ENCODE peak calls at places on chromosomes 5 and 9, in five cellular contexts. P is sigmoid colon, M is uterus, W is fibroblast of lung, K is astrocyte. L is an unnamed sample.

GRCh38 chr5:166088389-166089039 is 2202.9 kb upstream of the WWC1 start:
- DNase-seq in P (no peak), M (no peak), W (no peak), K (no peak), L (no peak)

GRCh38 chr9:94139672-94140417 is 55.6 kb downstream of the PTPDC1 start:
- DNase-seq in P (peak; percentile 96), M (peak; percentile 98), W (peak; percentile 98), K (peak; percentile 96), L (peak; percentile 98)

GRCh38 chr9:136075134-136075841 is 19.8 kb downstream of the NACC2 start:
- DNase-seq in P (peak; percentile 61), M (no peak), W (no peak), K (no peak), L (no peak)

GRCh38 chr9:126703330-126704156 is 89.8 kb downstream of the LMX1B start:
- DNase-seq in P (peak; percentile 33), M (no peak), W (no peak), K (no peak), L (no peak)

GRCh38 chr9:4796988-4797956 is 4.5 kb downstream of the RCL1 start:
- DNase-seq in P (no peak), M (no peak), W (peak; percentile 47), K (peak; percentile 6), L (peak; percentile 26)

GRCh38 chr9:109497193-109498165 is 628 bp downstream of the PTPN3 start:
- DNase-seq in P (no peak), M (no peak), W (no peak), K (peak; percentile 7), L (no peak)

GRCh38 chr5:128684951-128685350 is 146.9 kb upstream of the FBN2 start:
- DNase-seq in P (no peak), M (no peak), W (peak; percentile 14), K (peak; percentile 61), L (peak; percentile 26)

GRCh38 chr9:110410926-110411325 is 73.3 kb upstream of the TXNDC8 start:
- DNase-seq in P (peak; percentile 41), M (no peak), W (no peak), K (no peak), L (no peak)

GRCh38 chr5:142390303-142390840 is 65.6 kb upstream of the SPRY4 start:
- DNase-seq in P (no peak), M (no peak), W (no peak), K (no peak), L (peak; percentile 27)

GRCh38 chr9:38301376-38302106 is 91.0 kb upstream of the ALDH1B1 start:
- DNase-seq in P (no peak), M (no peak), W (no peak), K (no peak), L (no peak)

GRCh38 chr5:127536687-127537086 is 19.2 kb downstream of the PRRC1 start:
- DNase-seq in P (no peak), M (no peak), W (peak; percentile 34), K (peak; percentile 6), L (no peak)

GRCh38 chr5:22109315-22109714 is 743.8 kb downstream of the CDH12 start:
- DNase-seq in P (no peak), M (no peak), W (no peak), K (no peak), L (no peak)

GRCh38 chr5:17127743-17128231 is 89.6 kb upstream of the BASP1 start:
- DNase-seq in P (no peak), M (no peak), W (peak; percentile 88), K (peak; percentile 88), L (peak; percentile 85)

GRCh38 chr9:83447351-83447750 is 90.8 kb downstream of the FRMD3 start:
- DNase-seq in P (no peak), M (no peak), W (no peak), K (no peak), L (no peak)

GRCh38 chr5:115932991-115933390 is 29.3 kb upstream of the LVRN start:
- DNase-seq in P (no peak), M (no peak), W (no peak), K (peak; percentile 14), L (no peak)

GRCh38 chr5:93578179-93578812 is 2.7 kb downstream of the NR2F1-AS1 start:
- DNase-seq in P (no peak), M (no peak), W (peak; percentile 82), K (peak; percentile 65), L (no peak)

GRCh38 chr5:157463621-157464407 is 3.8 kb downstream of the NIPAL4 start:
- DNase-seq in P (no peak), M (no peak), W (peak; percentile 22), K (peak; percentile 73), L (peak; percentile 40)

GRCh38 chr5:35974570-35974969 is 16.6 kb downstream of the UGT3A1 start:
- DNase-seq in P (no peak), M (no peak), W (no peak), K (no peak), L (no peak)

GRCh38 chr5:113331201-113331551 is 103.6 kb downstream of the TSSK1B start:
- DNase-seq in P (no peak), M (no peak), W (peak; percentile 56), K (peak; percentile 70), L (peak; percentile 34)

GRCh38 chr5:119470105-119470763 is 17.9 kb downstream of the HSD17B4 start:
- DNase-seq in P (no peak), M (no peak), W (no peak), K (no peak), L (no peak)

GRCh38 chr5:13816126-13816525 is 128.4 kb downstream of the DNAH5 start:
- DNase-seq in P (no peak), M (no peak), W (no peak), K (no peak), L (no peak)

GRCh38 chr9:38434833-38435232 is 10.6 kb upstream of the IGFBPL1 start:
- DNase-seq in P (no peak), M (no peak), W (no peak), K (no peak), L (no peak)

GRCh38 chr5:150559701-150560100 is 51.8 kb downstream of the NDST1 start:
- DNase-seq in P (peak; percentile 20), M (no peak), W (no peak), K (peak; percentile 66), L (peak; percentile 21)

GRCh38 chr9:68705636-68706578 is 867 bp downstream of the PIP5K1B start:
- DNase-seq in P (peak; percentile 63), M (no peak), W (peak; percentile 11), K (no peak), L (no peak)

GRCh38 chr5:135214897-135215616 is 181.0 kb upstream of the PITX1 start:
- DNase-seq in P (peak; percentile 56), M (no peak), W (peak; percentile 71), K (no peak), L (peak; percentile 50)

GRCh38 chr9:1050125-1050895 is at the start of gene DMRT2:
- DNase-seq in P (peak; percentile 89), M (peak; percentile 70), W (peak; percentile 25), K (peak; percentile 40), L (peak; percentile 87)

GRCh38 chr9:1047605-1048235 is 2.4 kb upstream of the DMRT2 start:
- DNase-seq in P (no peak), M (no peak), W (peak; percentile 21), K (no peak), L (peak; percentile 21)

GRCh38 chr9:1048853-1049252 is 1.3 kb upstream of the DMRT2 start:
- DNase-seq in P (no peak), M (no peak), W (no peak), K (no peak), L (no peak)

GRCh38 chr9:1051286-1052118 is 1.3 kb downstream of the DMRT2 start:
- DNase-seq in P (no peak), M (no peak), W (no peak), K (no peak), L (peak; percentile 59)

GRCh38 chr9:1049641-1050040 is 516 bp upstream of the DMRT2 start:
- DNase-seq in P (no peak), M (no peak), W (no peak), K (no peak), L (no peak)
- H3K4me3 ChIP-seq in P (no peak overlapping the region), M (no peak overlapping the region), W (no peak overlapping the region), K (no peak overlapping the region), L (no peak overlapping the region)

DNA sequence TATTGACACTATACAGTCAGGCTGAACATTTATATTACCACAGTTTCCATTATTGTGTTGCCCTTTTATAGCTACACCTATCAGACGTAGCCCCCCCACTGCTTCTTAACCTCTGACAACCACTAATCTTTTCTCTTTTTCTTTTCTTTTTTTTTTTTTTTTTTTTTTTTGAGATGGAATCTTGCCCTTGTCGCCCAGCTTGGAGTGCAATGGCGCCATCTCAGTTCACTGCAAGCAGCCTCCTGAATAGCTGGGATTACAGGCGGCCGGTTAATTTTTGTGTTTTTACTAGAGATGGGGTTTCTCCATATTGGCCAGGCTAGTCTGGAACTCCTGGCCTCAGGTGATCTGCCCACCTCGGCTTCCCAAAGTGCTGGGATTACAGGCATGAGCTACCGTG is 75.4 kb downstream of the UHRF2 start:
- DNase-seq in P (no peak), M (no peak), W (no peak), K (no peak), L (no peak)
- TF ChIP-seq CTCF in P (no peak), M (no peak), W (no peak), K (no peak), L (no peak)

DNA sequence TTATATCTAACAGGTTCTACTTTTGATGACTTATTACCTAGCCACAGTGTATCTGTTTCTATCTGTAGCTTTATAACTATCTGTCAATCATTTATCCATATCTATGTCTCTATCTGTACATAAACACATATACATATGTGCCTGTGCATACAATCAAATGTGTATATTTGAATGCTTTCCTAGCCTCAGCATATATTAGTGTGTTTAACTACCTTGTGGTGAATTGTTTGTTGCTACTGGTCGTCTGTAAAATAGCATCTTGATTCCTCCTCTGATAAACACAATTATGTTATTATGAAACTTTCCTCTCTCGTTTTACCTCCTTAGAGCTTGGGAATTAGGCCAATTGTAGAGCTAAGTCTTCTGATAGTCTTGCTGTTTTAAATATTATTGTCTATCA is 44.4 kb downstream of the PARP8 start:
- DNase-seq in P (no peak), M (no peak), W (no peak), K (no peak), L (no peak)
- H3K4me3 ChIP-seq in P (no peak overlapping the region), M (no peak overlapping the region), W (no peak overlapping the region), K (no peak overlapping the region), L (no peak overlapping the region)

DNA sequence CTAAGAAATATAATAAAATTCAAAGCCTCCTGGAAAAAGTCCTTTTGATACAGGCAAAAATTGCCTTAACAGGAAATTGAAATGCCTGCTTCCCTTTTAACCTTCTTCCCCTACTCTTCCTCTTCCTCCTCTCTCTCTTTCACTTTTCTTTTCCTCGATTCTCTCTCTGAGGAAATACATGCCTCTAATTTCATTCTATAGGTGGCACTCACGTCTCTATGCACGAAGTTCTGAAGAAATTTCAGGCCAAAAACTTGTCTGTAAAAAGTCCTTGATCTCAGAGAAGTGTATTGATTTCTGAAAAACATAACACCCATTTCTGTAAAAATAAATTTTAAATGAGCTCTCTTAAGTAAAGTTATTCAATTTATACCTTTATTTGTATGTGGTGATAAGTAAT is 371.7 kb upstream of the IRX4 start:
- DNase-seq in P (no peak), M (no peak), W (no peak), K (no peak), L (no peak)
- TF ChIP-seq CTCF in P (no peak), M (no peak), W (no peak), K (no peak), L (no peak)

GRCh38 chr5:126497506-126497905 is 74.3 kb downstream of the GRAMD2B start:
- DNase-seq in P (no peak), M (no peak), W (no peak), K (no peak), L (no peak)
- H3K4me3 ChIP-seq in P (no peak overlapping the region), M (no peak overlapping the region), W (no peak overlapping the region), K (no peak overlapping the region), L (no peak overlapping the region)